ENCODE peak calls at places on chromosomes 16 and 17, in four cellular contexts. C is T-cell, D is left lung, Y is fibroblast of mammary gland. V is an unnamed sample.

GRCh38 chr16:68412061-68412460 is 36.2 kb downstream of the SMPD3 start:
- DNase-seq in D (peak; percentile 17), Y (no peak), C (no peak), V (no peak)

GRCh38 chr16:11315499-11315898 is 29.8 kb upstream of the RMI2 start:
- DNase-seq in Y (no peak), C (no peak), D (no peak), V (no peak)

GRCh38 chr16:85717393-85718152 is 28.8 kb upstream of the GINS2 start:
- DNase-seq in C (peak; percentile 24), D (no peak), Y (peak; percentile 60), V (no peak)

GRCh38 chr17:33436321-33436720 is 143.2 kb upstream of the ASIC2 start:
- DNase-seq in D (no peak), Y (peak; percentile 62), C (no peak), V (no peak)

GRCh38 chr16:29310852-29311314 is 95.6 kb downstream of the NPIPB11 start:
- DNase-seq in Y (peak; percentile 67), C (no peak), D (no peak), V (no peak)

GRCh38 chr17:61635913-61636432 is 45.0 kb upstream of the NACA2 start:
- DNase-seq in Y (peak; percentile 69), C (peak; percentile 16), D (no peak), V (no peak)

GRCh38 chr16:85857406-85857805 is 41.6 kb upstream of the IRF8 start:
- DNase-seq in D (peak; percentile 25), Y (no peak), C (no peak), V (no peak)

GRCh38 chr17:19718613-19719364 is 2.4 kb upstream of the SLC47A2 start:
- DNase-seq in Y (no peak), D (peak; percentile 28), C (no peak), V (no peak)

GRCh38 chr16:3019594-3020246 is 448 bp upstream of the TNFRSF12A start:
- DNase-seq in D (no peak), Y (no peak), C (no peak), V (no peak)

GRCh38 chr17:50872710-50873424 is 6.7 kb upstream of the TOB1 start:
- DNase-seq in D (no peak), Y (peak; percentile 90), C (peak; percentile 46), V (no peak)

GRCh38 chr17:2337152-2337810 is at the start of gene SGSM2:
- DNase-seq in D (peak; percentile 60), C (peak; percentile 75), Y (peak; percentile 15), V (peak; percentile 82)

GRCh38 chr16:83338941-83339340 is 468.8 kb upstream of the HSBP1 start:
- DNase-seq in Y (peak; percentile 19), D (no peak), C (no peak), V (no peak)

GRCh38 chr17:62587554-62587953 is 39.9 kb upstream of the MRC2 start:
- DNase-seq in Y (peak; percentile 43), D (no peak), C (no peak), V (no peak)

GRCh38 chr16:17416461-17417221 is 54.1 kb downstream of the XYLT1 start:
- DNase-seq in D (peak; percentile 47), C (peak; percentile 46), Y (peak; percentile 67), V (no peak)

GRCh38 chr16:30112197-30113030 is 923 bp downstream of the GDPD3 start:
- DNase-seq in D (peak; percentile 52), Y (peak; percentile 69), C (no peak), V (peak; percentile 62)

GRCh38 chr16:49158029-49158642 is 123.5 kb downstream of the CBLN1 start:
- DNase-seq in C (no peak), D (no peak), Y (peak; percentile 17), V (no peak)

GRCh38 chr16:57899771-57900661 is 70.9 kb downstream of the CNGB1 start:
- DNase-seq in D (peak; percentile 73), C (peak; percentile 54), Y (peak; percentile 66), V (peak; percentile 20)

GRCh38 chr16:50519602-50520001 is 28.6 kb upstream of the NKD1 start:
- DNase-seq in Y (no peak), C (no peak), D (no peak), V (no peak)

GRCh38 chr16:72658888-72659717 is 388.8 kb downstream of the ZFHX3 start:
- DNase-seq in C (no peak), Y (no peak), D (no peak), V (no peak)